ENCODE peak calls at places on chromosomes 13 and 19, in four cellular contexts. N, A, K and Q are unnamed samples.

GRCh38 chr19:4914736-4915501 is 5.6 kb downstream of the UHRF1 start:
- DNase-seq in A (peak), N (peak), K (no peak), Q (no peak)

GRCh38 chr13:59747529-59747928 is 416.2 kb downstream of the DIAPH3 start:
- DNase-seq in N (no peak), A (no peak), K (peak), Q (no peak)

GRCh38 chr13:20716951-20717350 is 13.5 kb downstream of the IL17D start:
- DNase-seq in A (no peak), N (no peak), K (no peak), Q (no peak)

GRCh38 chr19:44212865-44213346 is 574 bp downstream of the ZNF227 start:
- DNase-seq in N (peak), A (peak), K (peak), Q (no peak)

GRCh38 chr19:41350735-41351338 is 2.9 kb downstream of the TGFB1 start:
- DNase-seq in N (no peak), A (peak), K (no peak), Q (no peak)

GRCh38 chr19:3360494-3361383 is 5.6 kb upstream of the NFIC start:
- DNase-seq in N (no peak), A (peak), K (no peak), Q (no peak)

GRCh38 chr13:20064128-20064527 is 96.7 kb downstream of the GJA3 start:
- DNase-seq in A (no peak), K (no peak), N (no peak), Q (no peak)

GRCh38 chr13:88526186-88526852 is 855.1 kb downstream of the SLITRK5 start:
- DNase-seq in K (no peak), A (no peak), N (no peak), Q (peak)

GRCh38 chr19:4069331-4069959 is 2.7 kb upstream of the ZBTB7A start:
- DNase-seq in A (no peak), N (no peak), K (no peak), Q (no peak)

GRCh38 chr13:73096173-73097117 is 37.6 kb downstream of the KLF5 start:
- DNase-seq in K (peak), N (peak), A (peak), Q (no peak)

GRCh38 chr19:3494559-3494958 is 5.9 kb downstream of the DOHH start:
- DNase-seq in K (no peak), N (no peak), A (no peak), Q (no peak)

GRCh38 chr19:4582980-4583842 is 23.7 kb upstream of the SEMA6B start:
- DNase-seq in K (peak), N (no peak), A (no peak), Q (no peak)

GRCh38 chr19:8988204-8988603 is 22.0 kb downstream of the MUC16 start:
- DNase-seq in N (peak), A (peak), K (no peak), Q (peak)

GRCh38 chr13:110308377-110309158 is 1.5 kb downstream of the COL4A2 start:
- DNase-seq in K (no peak), A (no peak), N (peak), Q (peak)

GRCh38 chr13:38758278-38758677 is 71.4 kb downstream of the FREM2 start:
- DNase-seq in N (no peak), K (no peak), A (no peak), Q (no peak)

GRCh38 chr13:101942038-101942437 is 459.8 kb downstream of the FGF14 start:
- DNase-seq in A (no peak), K (peak), N (peak), Q (peak)

GRCh38 chr13:23140492-23140891 is 40.3 kb upstream of the SGCG start:
- DNase-seq in N (peak), A (no peak), K (no peak), Q (no peak)

GRCh38 chr13:43185206-43185605 is 161.8 kb downstream of the DNAJC15 start:
- DNase-seq in K (no peak), N (no peak), A (no peak), Q (no peak)

GRCh38 chr13:29525757-29526156 is 69.7 kb downstream of the SLC7A1 start:
- DNase-seq in K (no peak), A (no peak), N (no peak), Q (no peak)

GRCh38 chr13:41696163-41697003 is 239.0 kb downstream of the RGCC start:
- DNase-seq in N (peak), A (no peak), K (peak), Q (no peak)

GRCh38 chr13:23959231-23959862 is 62.0 kb upstream of the C1QTNF9B start:
- DNase-seq in K (no peak), A (no peak), N (no peak), Q (no peak)

GRCh38 chr13:39411501-39411900 is 191.5 kb downstream of the LHFPL6 start:
- DNase-seq in K (no peak), N (no peak), A (no peak), Q (no peak)

GRCh38 chr19:38701455-38702063 is 42.7 kb downstream of the CAPN12 start:
- DNase-seq in N (no peak), A (no peak), K (peak), Q (no peak)

GRCh38 chr13:100707818-100708740 is 33.5 kb upstream of the TMTC4 start:
- DNase-seq in A (no peak), K (no peak), N (no peak), Q (no peak)

GRCh38 chr19:42368360-42368759 is 21.7 kb downstream of the CNFN start:
- DNase-seq in N (no peak), A (no peak), K (no peak), Q (no peak)

GRCh38 chr19:6232567-6232966 is 47.2 kb downstream of the MLLT1 start:
- DNase-seq in N (no peak), A (no peak), K (no peak), Q (no peak)

GRCh38 chr13:26037302-26037701 is 14.5 kb downstream of the SHISA2 start:
- DNase-seq in A (peak), K (no peak), N (peak), Q (peak)

GRCh38 chr19:55694241-55694655 is 19.2 kb downstream of the EPN1 start:
- DNase-seq in N (no peak), K (no peak), A (peak), Q (no peak)

GRCh38 chr19:48290923-48291700 is 21.2 kb downstream of the ZNF114 start:
- DNase-seq in A (peak), N (peak), K (no peak), Q (peak)

GRCh38 chr13:22915442-22916082 is 265.2 kb upstream of the SGCG start:
- DNase-seq in A (peak), N (peak), K (no peak), Q (peak)

GRCh38 chr19:10812902-10813404 is 23.1 kb downstream of the TMED1 start:
- DNase-seq in N (peak), A (peak), K (no peak), Q (no peak)

GRCh38 chr13:38180100-38180499 is 169.6 kb upstream of the UFM1 start:
- DNase-seq in K (no peak), N (no peak), A (no peak), Q (no peak)

GRCh38 chr13:71866173-71867091 is 572 bp downstream of the DACH1 start:
- DNase-seq in N (no peak), K (no peak), A (no peak), Q (peak)

GRCh38 chr19:8335343-8336071 is 7.6 kb downstream of the KANK3 start:
- DNase-seq in N (peak), K (no peak), A (peak), Q (peak)

GRCh38 chr13:40672310-40673060 is 6.0 kb upstream of the FOXO1 start:
- DNase-seq in A (peak), N (peak), K (peak), Q (no peak)

GRCh38 chr13:111280666-111281577 is 39.5 kb upstream of the TEX29 start:
- DNase-seq in N (no peak), K (no peak), A (no peak), Q (no peak)

GRCh38 chr13:27338816-27339215 is 68.2 kb downstream of the RASL11A start:
- DNase-seq in A (peak), N (peak), K (peak), Q (peak)

GRCh38 chr13:111479412-111479811 is 159.0 kb downstream of the TEX29 start:
- DNase-seq in N (no peak), K (no peak), A (no peak), Q (no peak)

GRCh38 chr19:18896421-18896841 is 473 bp upstream of the CERS1 start:
- DNase-seq in A (no peak), N (peak), K (no peak), Q (peak)

GRCh38 chr19:18893573-18894253 is 2.2 kb downstream of the CERS1 start:
- DNase-seq in K (no peak), N (no peak), A (no peak), Q (no peak)

GRCh38 chr19:18895828-18896341 is at the start of gene CERS1:
- DNase-seq in A (peak), N (no peak), K (no peak), Q (peak)

GRCh38 chr19:18894254-18895037 is 1.5 kb downstream of the CERS1 start:
- DNase-seq in A (peak), N (no peak), K (no peak), Q (peak)

GRCh38 chr19:18895038-18895827 is 725 bp downstream of the CERS1 start:
- DNase-seq in A (peak), K (peak), N (peak), Q (peak)
- TF ChIP-seq USF2 in A (no peak), K (no peak), N (no peak), Q (no peak)

DNA sequence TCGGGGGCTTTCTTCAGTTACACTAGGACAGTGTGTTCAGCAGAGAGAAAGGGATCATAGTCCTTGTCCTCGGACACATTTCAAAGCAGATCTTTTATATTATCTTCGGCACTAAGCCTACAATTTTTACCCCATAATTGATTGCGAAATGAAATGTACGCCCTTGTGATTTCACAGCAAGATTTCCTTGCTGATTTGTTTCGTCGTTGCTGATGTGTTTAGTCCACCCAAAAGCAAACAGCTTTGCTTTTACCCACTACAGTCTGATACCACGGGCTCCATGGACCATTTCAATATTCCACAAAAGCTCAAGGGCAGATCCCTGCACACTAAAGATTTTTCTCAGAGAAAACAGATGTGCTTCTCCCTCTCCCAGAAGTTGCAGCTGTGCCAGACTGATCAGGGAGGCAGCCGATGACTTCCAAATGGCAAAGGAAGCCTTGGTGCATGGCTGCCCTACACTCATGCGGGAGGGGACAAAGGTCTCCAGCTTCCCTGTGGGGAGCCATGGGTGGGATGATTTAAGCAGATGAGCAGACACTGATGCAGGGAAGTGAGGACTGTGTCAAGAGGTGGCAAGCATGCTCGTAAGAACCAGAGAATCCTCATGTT is 81.2 kb downstream of the STK24 start:
- DNase-seq in N (no peak), A (no peak), K (peak), Q (no peak)
- TF ChIP-seq NR3C1 in N (no peak), A (no peak), K (no peak), Q (no peak)

DNA sequence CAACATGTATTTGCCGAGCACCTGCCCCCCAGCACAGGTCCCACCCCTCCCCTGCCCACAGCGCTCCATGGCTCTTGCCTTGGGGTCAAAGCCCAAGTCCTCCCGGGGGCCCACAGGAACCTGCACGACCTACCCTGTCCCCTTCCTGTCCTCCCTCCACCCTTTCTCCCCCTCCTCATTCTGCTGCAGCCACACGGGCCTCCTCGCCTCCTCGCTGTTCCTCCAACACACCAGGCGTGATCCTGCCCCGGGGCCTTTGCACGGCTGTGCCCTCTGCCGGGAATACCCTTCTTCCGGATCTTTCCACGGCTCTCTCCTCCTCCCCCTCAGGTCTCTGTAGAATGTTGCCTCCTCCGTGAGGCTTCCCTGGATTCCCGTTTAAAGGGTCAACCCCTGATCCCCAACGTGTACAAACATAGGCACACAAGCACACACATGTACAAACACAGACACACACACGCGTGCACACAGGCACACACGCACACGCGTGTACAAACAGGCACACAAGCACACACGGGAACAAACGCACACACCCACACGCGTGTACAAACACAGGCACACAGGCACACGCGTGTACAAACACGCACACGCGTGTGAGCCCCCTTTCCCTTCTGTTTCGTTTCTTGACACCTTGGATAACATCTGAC is 2.8 kb downstream of the MADCAM1 start:
- DNase-seq in A (no peak), N (no peak), K (no peak), Q (no peak)
- TF ChIP-seq CTCF in A (no peak), N (no peak), K (no peak), Q (no peak)

GRCh38 chr19:14674764-14675163 is at the start of gene ADGRE3:
- DNase-seq in A (no peak), N (no peak), K (no peak), Q (no peak)
- TF ChIP-seq USF2 in A (no peak), N (no peak), K (no peak), Q (no peak)

GRCh38 chr13:112774829-112775565 is 85.2 kb downstream of the ATP11A start:
- DNase-seq in N (no peak), A (no peak), K (no peak), Q (no peak)

GRCh38 chr13:112777637-112778406 is 88.0 kb downstream of the ATP11A start:
- DNase-seq in A (no peak), N (no peak), K (no peak), Q (peak)

GRCh38 chr13:112776971-112777370 is 87.1 kb downstream of the ATP11A start:
- DNase-seq in N (no peak), K (no peak), A (no peak), Q (peak)

GRCh38 chr13:112775791-112776279 is 86.0 kb downstream of the ATP11A start:
- DNase-seq in K (no peak), N (no peak), A (no peak), Q (no peak)

GRCh38 chr13:112776354-112776753 is 86.5 kb downstream of the ATP11A start:
- DNase-seq in N (no peak), K (no peak), A (no peak), Q (no peak)
- TF ChIP-seq NR3C1 in N (no peak), K (no peak), A (no peak), Q (no peak)